ENCODE peak calls at places on chromosome 11, in ten cellular contexts. S, N, C, V, W, E, M, B, U and J are unnamed samples.
A peak's percentile ranks its signal among the peaks of the same experiment; 100 is the strongest.

GRCh38 chr11:23236846-23237550 is 376.7 kb upstream of the CCDC179 start:
- DNase-seq in S (no peak), N (peak; percentile 54), C (no peak), V (no peak), W (no peak), E (no peak), M (no peak), B (no peak), U (no peak), J (no peak)

GRCh38 chr11:27161071-27161470 is 120.5 kb downstream of the BBOX1 start:
- DNase-seq in S (no peak), N (peak; percentile 48), C (no peak), V (no peak), W (no peak), E (no peak), M (no peak), B (no peak), U (no peak), J (no peak)

GRCh38 chr11:70433038-70433437 is 34.7 kb downstream of the CTTN start:
- DNase-seq in S (no peak), N (no peak), C (no peak), V (no peak), W (no peak), E (no peak), M (no peak), B (no peak), U (no peak), J (no peak)

GRCh38 chr11:14357843-14358728 is 897 bp downstream of the RRAS2 start:
- DNase-seq in S (no peak), N (peak; percentile 76), C (no peak), V (peak; percentile 27), W (no peak), E (peak; percentile 32), M (peak; percentile 38), B (no peak), U (peak; percentile 18), J (no peak)

GRCh38 chr11:117511981-117512448 is 184.4 kb downstream of the CEP164 start:
- DNase-seq in S (no peak), N (no peak), C (no peak), V (no peak), W (no peak), E (no peak), M (no peak), B (no peak), U (no peak), J (no peak)

GRCh38 chr11:128195057-128195751 is 392.2 kb downstream of the ETS1 start:
- DNase-seq in S (no peak), N (no peak), C (no peak), V (no peak), W (no peak), E (peak; percentile 4), M (peak; percentile 28), B (no peak), U (peak; percentile 13), J (no peak)

GRCh38 chr11:46315033-46315738 is 32.1 kb upstream of the DGKZ start:
- DNase-seq in S (no peak), N (peak; percentile 84), C (peak; percentile 86), V (peak; percentile 35), W (peak; percentile 71), E (peak; percentile 79), M (no peak), B (peak; percentile 76), U (peak; percentile 75), J (no peak)

GRCh38 chr11:76265771-76266241 is 59.5 kb upstream of the WNT11 start:
- DNase-seq in S (no peak), N (no peak), C (no peak), V (no peak), W (no peak), E (no peak), M (peak; percentile 71), B (no peak), U (no peak), J (no peak)

GRCh38 chr11:130178441-130178971 is 18.9 kb downstream of the ST14 start:
- DNase-seq in S (no peak), N (no peak), C (no peak), V (no peak), W (no peak), E (no peak), M (no peak), B (no peak), U (no peak), J (no peak)

GRCh38 chr11:97398246-97398645 is 1008.4 kb downstream of the JRKL start:
- DNase-seq in S (no peak), N (no peak), C (no peak), V (no peak), W (no peak), E (no peak), M (no peak), B (no peak), U (no peak), J (no peak)

GRCh38 chr11:72782081-72782920 is 11.5 kb downstream of the STARD10 start:
- DNase-seq in S (no peak), N (no peak), C (no peak), V (no peak), W (peak; percentile 31), E (no peak), M (no peak), B (no peak), U (no peak), J (no peak)

GRCh38 chr11:67384851-67385366 is 6.9 kb upstream of the RAD9A start:
- DNase-seq in S (no peak), N (peak; percentile 68), C (no peak), V (no peak), W (no peak), E (no peak), M (no peak), B (no peak), U (no peak), J (no peak)

GRCh38 chr11:122044086-122044485 is 71.9 kb downstream of the BLID start:
- DNase-seq in S (no peak), N (peak; percentile 49), C (no peak), V (no peak), W (no peak), E (no peak), M (no peak), B (no peak), U (no peak), J (no peak)

GRCh38 chr11:132987936-132988335 is 544.4 kb downstream of the OPCML start:
- DNase-seq in S (no peak), N (peak; percentile 29), C (no peak), V (no peak), W (no peak), E (no peak), M (no peak), B (no peak), U (no peak), J (no peak)

GRCh38 chr11:102287963-102288744 is 29.1 kb upstream of the BIRC3 start:
- DNase-seq in S (no peak), N (peak; percentile 84), C (peak; percentile 45), V (no peak), W (peak; percentile 81), E (peak; percentile 49), M (no peak), B (no peak), U (no peak), J (peak; percentile 64)

GRCh38 chr11:92882828-92883611 is 86.4 kb upstream of the MTNR1B start:
- DNase-seq in S (no peak), N (no peak), C (no peak), V (no peak), W (no peak), E (no peak), M (no peak), B (no peak), U (no peak), J (no peak)

GRCh38 chr11:79150320-79150719 is 290.5 kb downstream of the TENM4 start:
- DNase-seq in S (no peak), N (no peak), C (no peak), V (no peak), W (no peak), E (no peak), M (no peak), B (no peak), U (no peak), J (no peak)

GRCh38 chr11:70732493-70733206 is 334.3 kb downstream of the CTTN start:
- DNase-seq in S (no peak), N (no peak), C (no peak), V (peak; percentile 73), W (no peak), E (no peak), M (no peak), B (no peak), U (no peak), J (peak; percentile 28)